ENCODE peak calls at places on chromosomes 12 and 14, in four cellular contexts. One of them, this sample, is unnamed.

GRCh38 chr14:90703841-90704240 is 112.4 kb downstream of the TTC7B start:
- DNase-seq in IMR-90: no peak
- DNase-seq in H1: no peak
- DNase-seq in H9: no peak
- DNase-seq in this sample: no peak

GRCh38 chr12:80053048-80053790 is 46.1 kb upstream of the OTOGL start:
- DNase-seq in IMR-90: peak
- DNase-seq in H1: no peak
- DNase-seq in H9: no peak
- DNase-seq in this sample: no peak

GRCh38 chr12:52438305-52439301 is 4.4 kb upstream of the KRT75 start:
- DNase-seq in IMR-90: no peak
- DNase-seq in H1: no peak
- DNase-seq in H9: no peak
- DNase-seq in this sample: no peak

GRCh38 chr14:94139421-94139820 is 10.0 kb upstream of the IFI27L2 start:
- DNase-seq in IMR-90: no peak
- DNase-seq in H1: no peak
- DNase-seq in H9: no peak
- DNase-seq in this sample: no peak

GRCh38 chr14:101628471-101628966 is 67.2 kb downstream of the DIO3 start:
- DNase-seq in IMR-90: peak
- DNase-seq in H1: peak
- DNase-seq in H9: peak
- DNase-seq in this sample: peak

GRCh38 chr12:76915381-76916169 is 36.8 kb upstream of the CSRP2 start:
- DNase-seq in IMR-90: no peak
- DNase-seq in H1: no peak
- DNase-seq in H9: no peak
- DNase-seq in this sample: peak

GRCh38 chr14:76768201-76768656 is 7.0 kb downstream of the VASH1 start:
- DNase-seq in IMR-90: no peak
- DNase-seq in H1: no peak
- DNase-seq in H9: peak
- DNase-seq in this sample: peak

GRCh38 chr12:96190403-96191170 is 3.6 kb upstream of the ELK3 start:
- DNase-seq in IMR-90: peak
- DNase-seq in H1: no peak
- DNase-seq in H9: no peak
- DNase-seq in this sample: no peak

GRCh38 chr12:114869091-114869834 is 185.3 kb upstream of the TBX3 start:
- DNase-seq in IMR-90: peak
- DNase-seq in H1: no peak
- DNase-seq in H9: peak
- DNase-seq in this sample: no peak

GRCh38 chr12:115620816-115621215 is 656.7 kb downstream of the MED13L start:
- DNase-seq in IMR-90: no peak
- DNase-seq in H1: no peak
- DNase-seq in H9: no peak
- DNase-seq in this sample: no peak

GRCh38 chr12:132593521-132593920 is 16.9 kb downstream of the LRCOL1 start:
- DNase-seq in IMR-90: no peak
- DNase-seq in H1: no peak
- DNase-seq in H9: no peak
- DNase-seq in this sample: peak

GRCh38 chr12:54276368-54276767 is 3.6 kb downstream of the CBX5 start:
- DNase-seq in IMR-90: no peak
- DNase-seq in H1: no peak
- DNase-seq in H9: no peak
- DNase-seq in this sample: no peak

GRCh38 chr12:81692008-81692407 is 67.1 kb downstream of the PPFIA2 start:
- DNase-seq in IMR-90: no peak
- DNase-seq in H1: no peak
- DNase-seq in H9: no peak
- DNase-seq in this sample: no peak

GRCh38 chr12:19485240-19485639 is 45.9 kb downstream of the AEBP2 start:
- DNase-seq in IMR-90: no peak
- DNase-seq in H1: no peak
- DNase-seq in H9: no peak
- DNase-seq in this sample: no peak

GRCh38 chr12:117853600-117853999 is 115.2 kb downstream of the KSR2 start:
- DNase-seq in IMR-90: no peak
- DNase-seq in H1: no peak
- DNase-seq in H9: no peak
- DNase-seq in this sample: peak

GRCh38 chr12:104457746-104458644 is 1.2 kb downstream of the CHST11 start:
- DNase-seq in IMR-90: no peak
- DNase-seq in H1: no peak
- DNase-seq in H9: no peak
- DNase-seq in this sample: peak

GRCh38 chr14:101006008-101006407 is 102.5 kb upstream of the RTL1 start:
- DNase-seq in IMR-90: no peak
- DNase-seq in H1: no peak
- DNase-seq in H9: peak
- DNase-seq in this sample: no peak

GRCh38 chr12:104702565-104703139 is 245.9 kb downstream of the CHST11 start:
- DNase-seq in IMR-90: no peak
- DNase-seq in H1: no peak
- DNase-seq in H9: no peak
- DNase-seq in this sample: no peak

GRCh38 chr14:66746316-66747006 is 238.5 kb downstream of the GPHN start:
- DNase-seq in IMR-90: peak
- DNase-seq in H1: no peak
- DNase-seq in H9: no peak
- DNase-seq in this sample: no peak

GRCh38 chr14:102544745-102545460 is 35.3 kb upstream of the ANKRD9 start:
- DNase-seq in IMR-90: no peak
- DNase-seq in H1: no peak
- DNase-seq in H9: no peak
- DNase-seq in this sample: peak

GRCh38 chr12:110317921-110318320 is 36.9 kb downstream of the ATP2A2 start:
- DNase-seq in IMR-90: peak
- DNase-seq in H1: no peak
- DNase-seq in H9: no peak
- DNase-seq in this sample: peak

GRCh38 chr12:68067762-68068376 is 78.6 kb downstream of the IFNG-AS1 start:
- DNase-seq in IMR-90: no peak
- DNase-seq in H1: no peak
- DNase-seq in H9: no peak
- DNase-seq in this sample: no peak

GRCh38 chr14:56244138-56244789 is 126.1 kb downstream of the PELI2 start:
- DNase-seq in IMR-90: peak
- DNase-seq in H1: no peak
- DNase-seq in H9: no peak
- DNase-seq in this sample: peak

GRCh38 chr14:66638688-66639087 is 130.7 kb downstream of the GPHN start:
- DNase-seq in IMR-90: peak
- DNase-seq in H1: no peak
- DNase-seq in H9: no peak
- DNase-seq in this sample: no peak

GRCh38 chr12:1583421-1584078 is 10.8 kb downstream of the FBXL14 start:
- DNase-seq in IMR-90: peak
- DNase-seq in H1: no peak
- DNase-seq in H9: peak
- DNase-seq in this sample: peak

GRCh38 chr12:121581681-121582439 is 1.0 kb upstream of the KDM2B start:
- DNase-seq in IMR-90: peak
- DNase-seq in H1: no peak
- DNase-seq in H9: no peak
- DNase-seq in this sample: no peak

GRCh38 chr12:103924761-103925641 is 5.2 kb upstream of the HSP90B1 start:
- DNase-seq in IMR-90: peak
- DNase-seq in H1: no peak
- DNase-seq in H9: no peak
- DNase-seq in this sample: no peak

GRCh38 chr12:67647547-67648305 is 819 bp upstream of the DYRK2 start:
- DNase-seq in IMR-90: peak
- DNase-seq in H1: peak
- DNase-seq in H9: peak
- DNase-seq in this sample: peak

GRCh38 chr12:52527121-52527800 is 7.1 kb upstream of the KRT5 start:
- DNase-seq in IMR-90: no peak
- DNase-seq in H1: no peak
- DNase-seq in H9: peak
- DNase-seq in this sample: no peak

GRCh38 chr12:88519802-88520435 is 60.4 kb downstream of the KITLG start:
- DNase-seq in IMR-90: peak
- DNase-seq in H1: no peak
- DNase-seq in H9: no peak
- DNase-seq in this sample: no peak

GRCh38 chr12:93115198-93115601 is 186.1 kb upstream of the EEA1 start:
- DNase-seq in IMR-90: no peak
- DNase-seq in H1: no peak
- DNase-seq in H9: no peak
- DNase-seq in this sample: no peak

GRCh38 chr14:69133206-69134125 is 19.5 kb downstream of the DCAF5 start:
- DNase-seq in IMR-90: peak
- DNase-seq in H1: no peak
- DNase-seq in H9: no peak
- DNase-seq in this sample: peak

GRCh38 chr12:12534134-12534866 is 28.4 kb downstream of the DUSP16 start:
- DNase-seq in IMR-90: no peak
- DNase-seq in H1: no peak
- DNase-seq in H9: no peak
- DNase-seq in this sample: no peak

GRCh38 chr12:19759229-19759628 is 319.9 kb downstream of the AEBP2 start:
- DNase-seq in IMR-90: peak
- DNase-seq in H1: no peak
- DNase-seq in H9: no peak
- DNase-seq in this sample: no peak

GRCh38 chr14:59187802-59188460 is 536 bp upstream of the DAAM1 start:
- DNase-seq in IMR-90: no peak
- DNase-seq in H1: no peak
- DNase-seq in H9: no peak
- DNase-seq in this sample: no peak

GRCh38 chr12:67364228-67364627 is 95.1 kb downstream of the CAND1 start:
- DNase-seq in IMR-90: no peak
- DNase-seq in H1: no peak
- DNase-seq in H9: no peak
- DNase-seq in this sample: peak

GRCh38 chr12:86260183-86260582 is 4.0 kb upstream of the MGAT4C start:
- DNase-seq in IMR-90: no peak
- DNase-seq in H1: no peak
- DNase-seq in H9: no peak
- DNase-seq in this sample: no peak

GRCh38 chr12:86254399-86255107 is 1.6 kb downstream of the MGAT4C start:
- DNase-seq in IMR-90: peak
- DNase-seq in H1: no peak
- DNase-seq in H9: no peak
- DNase-seq in this sample: no peak

GRCh38 chr12:86257173-86257572 is 982 bp upstream of the MGAT4C start:
- DNase-seq in IMR-90: no peak
- DNase-seq in H1: no peak
- DNase-seq in H9: no peak
- DNase-seq in this sample: no peak

GRCh38 chr12:86261142-86261541 is 5.0 kb upstream of the MGAT4C start:
- DNase-seq in IMR-90: peak
- DNase-seq in H1: no peak
- DNase-seq in H9: no peak
- DNase-seq in this sample: no peak

GRCh38 chr12:86256169-86256568 is at the start of gene MGAT4C:
- DNase-seq in IMR-90: no peak
- DNase-seq in H1: no peak
- DNase-seq in H9: no peak
- DNase-seq in this sample: no peak
- H4K8ac ChIP-seq in IMR-90: no peak
- H4K8ac ChIP-seq in H1: no peak
- H4K8ac ChIP-seq in H9: no peak
- H4K8ac ChIP-seq in this sample: no peak

GRCh38 chr14:23601424-23601823 is 22.8 kb upstream of the JPH4 start:
- DNase-seq in IMR-90: no peak
- DNase-seq in H1: no peak
- DNase-seq in H9: no peak
- DNase-seq in this sample: no peak

GRCh38 chr14:23605931-23606585 is 27.5 kb upstream of the JPH4 start:
- DNase-seq in IMR-90: peak
- DNase-seq in H1: no peak
- DNase-seq in H9: no peak
- DNase-seq in this sample: no peak

GRCh38 chr14:23601845-23602180 is 23.2 kb upstream of the JPH4 start:
- DNase-seq in IMR-90: no peak
- DNase-seq in H1: no peak
- DNase-seq in H9: no peak
- DNase-seq in this sample: no peak

GRCh38 chr14:23602181-23603095 is 23.8 kb upstream of the JPH4 start:
- DNase-seq in IMR-90: no peak
- DNase-seq in H1: no peak
- DNase-seq in H9: no peak
- DNase-seq in this sample: no peak

GRCh38 chr14:23604675-23605170 is 26.1 kb upstream of the JPH4 start:
- DNase-seq in IMR-90: no peak
- DNase-seq in H1: no peak
- DNase-seq in H9: no peak
- DNase-seq in this sample: peak
- H3K14ac ChIP-seq in IMR-90: no peak
- H3K14ac ChIP-seq in H1: no peak
- H3K14ac ChIP-seq in H9: no peak
- H3K14ac ChIP-seq in this sample: no peak

GRCh38 chr14:37114039-37114438 is 58.4 kb downstream of the SLC25A21 start:
- DNase-seq in IMR-90: no peak
- DNase-seq in H1: no peak
- DNase-seq in H9: no peak
- DNase-seq in this sample: no peak
- H4K8ac ChIP-seq in IMR-90: no peak
- H4K8ac ChIP-seq in H1: no peak
- H4K8ac ChIP-seq in H9: no peak
- H4K8ac ChIP-seq in this sample: no peak

GRCh38 chr14:104171029-104171697 is 32.8 kb downstream of the KIF26A start:
- DNase-seq in IMR-90: no peak
- DNase-seq in H1: peak
- DNase-seq in H9: peak
- DNase-seq in this sample: peak
- H3K14ac ChIP-seq in IMR-90: no peak
- H3K14ac ChIP-seq in H1: no peak
- H3K14ac ChIP-seq in H9: peak
- H3K14ac ChIP-seq in this sample: peak

This sample was measured in trophoblast cell.